ENCODE peak calls at places on chromosomes 5 and 9, in ten cellular contexts. P is stimulated activated CD8-positive, alpha-beta memory T cell treated with anti-CD3 and anti-CD28 coated beads, Interleukin-4, amount 100 ng/mL, for 48 hours; I is GM20000; W is aorta; U is posterior cingulate gyrus; O is caudate nucleus; A is naive B cell; C is uterus; R is ELR; E is glutamatergic neuron. Y is an unnamed sample.

GRCh38 chr5:84086517-84086916 is 298.2 kb downstream of the EDIL3 start:
- DNase-seq in A (no peak), P (no peak), U (no peak), C (no peak), I (no peak), W (no peak), O (no peak), R (peak), E (no peak), Y (no peak)

GRCh38 chr9:99389087-99390033 is 167.3 kb downstream of the SEC61B start:
- DNase-seq in A (no peak), O (no peak), P (no peak), C (no peak), I (no peak), W (no peak), U (no peak), E (no peak), R (peak), Y (no peak)

GRCh38 chr9:33880562-33881089 is 63.7 kb downstream of the UBE2R2 start:
- DNase-seq in R (no peak), A (no peak), P (no peak), C (no peak), I (no peak), E (no peak), U (no peak), O (no peak), W (no peak), Y (no peak)

GRCh38 chr5:7608772-7609171 is 212.8 kb downstream of the ADCY2 start:
- DNase-seq in O (no peak), A (no peak), P (no peak), W (no peak), C (no peak), I (no peak), U (no peak), R (no peak), E (no peak), Y (no peak)

GRCh38 chr9:83239787-83240186 is 176.8 kb upstream of the RASEF start:
- DNase-seq in O (no peak), U (no peak), E (no peak), C (no peak), I (no peak), P (no peak), R (no peak), A (no peak), W (no peak), Y (no peak)

GRCh38 chr5:149301049-149301743 is 29.5 kb downstream of the AFAP1L1 start:
- DNase-seq in I (no peak), P (no peak), C (no peak), A (no peak), E (no peak), R (no peak), W (no peak), U (no peak), O (no peak), Y (no peak)

GRCh38 chr5:151026674-151027073 is 6.3 kb downstream of the GPX3 start:
- DNase-seq in R (no peak), W (no peak), A (no peak), U (no peak), E (no peak), O (no peak), I (no peak), P (no peak), C (peak), Y (no peak)

GRCh38 chr5:41748631-41749030 is 121.6 kb downstream of the OXCT1 start:
- DNase-seq in W (no peak), E (no peak), O (no peak), R (no peak), I (peak), P (peak), A (no peak), U (no peak), C (no peak), Y (no peak)

GRCh38 chr5:131854134-131854533 is 57.3 kb upstream of the FNIP1 start:
- DNase-seq in R (peak), U (no peak), W (no peak), I (no peak), P (no peak), E (no peak), O (no peak), A (peak), C (no peak), Y (no peak)

GRCh38 chr9:96859461-96860198 is 5.3 kb upstream of the ZNF782 start:
- DNase-seq in W (no peak), O (no peak), R (peak), P (no peak), C (no peak), E (no peak), I (no peak), A (no peak), U (no peak), Y (no peak)

GRCh38 chr9:94934816-94935328 is 208.4 kb downstream of the AOPEP start:
- DNase-seq in R (no peak), C (no peak), O (no peak), E (no peak), U (no peak), P (no peak), W (no peak), I (no peak), A (no peak), Y (no peak)

GRCh38 chr9:86947146-86948081 is at the start of gene GAS1:
- DNase-seq in E (peak), A (peak), U (peak), W (peak), I (peak), C (peak), P (peak), R (peak), O (peak), Y (peak)

GRCh38 chr5:160438316-160439204 is 16.9 kb downstream of the PTTG1 start:
- DNase-seq in U (no peak), O (no peak), A (peak), E (peak), R (peak), I (peak), W (no peak), C (no peak), P (peak), Y (peak)

GRCh38 chr9:34403554-34404380 is 27.1 kb upstream of the MYORG start:
- DNase-seq in A (peak), W (peak), C (peak), I (peak), U (peak), E (peak), P (peak), O (peak), R (peak), Y (peak)

GRCh38 chr9:90107021-90107771 is 502.4 kb downstream of the GADD45G start:
- DNase-seq in U (no peak), R (no peak), A (no peak), P (no peak), I (no peak), O (no peak), E (no peak), C (peak), W (no peak), Y (no peak)

GRCh38 chr5:64384761-64385160 is 121.1 kb upstream of the RGS7BP start:
- DNase-seq in C (no peak), R (peak), O (no peak), U (no peak), E (peak), P (no peak), A (no peak), W (no peak), I (peak), Y (no peak)

GRCh38 chr9:128729302-128729701 is 5.4 kb upstream of the ZDHHC12 start:
- DNase-seq in R (no peak), O (no peak), U (no peak), P (no peak), W (no peak), C (no peak), I (no peak), E (no peak), A (no peak), Y (no peak)

GRCh38 chr9:135468866-135469521 is 10.6 kb upstream of the PPP1R26 start:
- DNase-seq in P (peak), U (peak), I (no peak), W (no peak), R (peak), E (no peak), O (no peak), C (no peak), A (no peak), Y (peak)

GRCh38 chr9:114770991-114771390 is 34.8 kb downstream of the TNFSF15 start:
- DNase-seq in U (no peak), W (no peak), A (no peak), R (no peak), O (no peak), P (no peak), E (no peak), I (no peak), C (no peak), Y (no peak)

GRCh38 chr5:12691330-12691729 is 787.1 kb upstream of the CTNND2 start:
- DNase-seq in I (no peak), R (peak), P (no peak), E (no peak), O (no peak), C (no peak), A (no peak), U (no peak), W (no peak), Y (no peak)

GRCh38 chr5:20678814-20679298 is 690.9 kb upstream of the CDH18 start:
- DNase-seq in O (no peak), I (no peak), W (no peak), E (no peak), R (peak), A (no peak), P (no peak), C (no peak), U (no peak), Y (no peak)

GRCh38 chr5:149497357-149497756 is 53.9 kb downstream of the CSNK1A1 start:
- DNase-seq in W (no peak), E (no peak), A (no peak), R (peak), U (no peak), I (no peak), C (no peak), P (no peak), O (no peak), Y (no peak)

Y was measured in T-helper 17 cell.